ENCODE peak calls at places on chromosomes 13 and 19, in eight cellular contexts. D is epithelial cell of proximal tubule, L is upper lobe of right lung, W is BJ, X is Right ventricle myocardium superior, F is breast epithelium, V is left ventricle myocardium inferior, Y is gastrocnemius medialis. M is an unnamed sample.

GRCh38 chr19:28555317-28555716 is 657.6 kb downstream of the UQCRFS1 start:
- DNase-seq in X (no peak), V (no peak), L (no peak), W (no peak), F (no peak), D (no peak), Y (no peak), M (no peak)

GRCh38 chr13:75415720-75416119 is 66.2 kb downstream of the TBC1D4 start:
- DNase-seq in L (no peak), D (peak), F (no peak), W (peak), V (no peak), X (no peak), Y (no peak), M (no peak)

GRCh38 chr13:93108111-93108581 is 118.5 kb upstream of the GPC6 start:
- DNase-seq in X (no peak), V (no peak), L (no peak), D (no peak), Y (no peak), W (no peak), F (no peak), M (no peak)

GRCh38 chr13:48858523-48858922 is 117.2 kb upstream of the FNDC3A start:
- DNase-seq in W (no peak), F (no peak), V (no peak), Y (no peak), X (no peak), L (no peak), D (no peak), M (no peak)

GRCh38 chr19:1411255-1412191 is 4.1 kb downstream of the DAZAP1 start:
- DNase-seq in W (no peak), Y (peak), F (no peak), V (peak), L (no peak), D (no peak), X (peak), M (no peak)

GRCh38 chr13:40109324-40109958 is 454.0 kb downstream of the COG6 start:
- DNase-seq in W (peak), F (no peak), X (no peak), L (no peak), D (peak), V (no peak), Y (peak), M (no peak)

GRCh38 chr13:36006347-36006746 is 124.8 kb downstream of the DCLK1 start:
- DNase-seq in Y (no peak), W (no peak), D (no peak), F (no peak), X (no peak), L (peak), V (no peak), M (no peak)

GRCh38 chr13:31485651-31486051 is 253.7 kb upstream of the RXFP2 start:
- DNase-seq in L (no peak), X (no peak), D (no peak), Y (no peak), V (no peak), F (no peak), W (no peak), M (no peak)

GRCh38 chr13:48163066-48163465 is 68.2 kb upstream of the MED4 start:
- DNase-seq in D (no peak), W (no peak), L (no peak), Y (no peak), F (no peak), X (peak), V (no peak), M (no peak)

GRCh38 chr13:25180450-25180794 is 8.3 kb upstream of the AMER2 start:
- DNase-seq in V (no peak), W (no peak), Y (no peak), X (no peak), F (no peak), L (no peak), D (no peak), M (no peak)

GRCh38 chr13:52833261-52833660 is 15.2 kb downstream of the PCDH8 start:
- DNase-seq in F (no peak), V (no peak), Y (no peak), X (no peak), D (no peak), L (no peak), W (no peak), M (no peak)

GRCh38 chr13:51158923-51159322 is 47.8 kb upstream of the C13orf42 start:
- DNase-seq in F (no peak), W (no peak), L (no peak), D (no peak), Y (no peak), V (no peak), X (no peak), M (no peak)

GRCh38 chr13:39415403-39415802 is 187.6 kb downstream of the LHFPL6 start:
- DNase-seq in L (no peak), D (no peak), Y (no peak), V (peak), F (peak), X (peak), W (no peak), M (no peak)

GRCh38 chr19:51097166-51097736 is 11.0 kb downstream of the CTU1 start:
- DNase-seq in D (no peak), V (peak), L (peak), W (no peak), Y (no peak), F (peak), X (peak), M (peak)

GRCh38 chr13:59356607-59357006 is 807.1 kb downstream of the DIAPH3 start:
- DNase-seq in W (no peak), D (no peak), Y (peak), F (peak), L (peak), V (peak), X (peak), M (no peak)

GRCh38 chr13:76965759-76966421 is 17.6 kb downstream of the ACOD1 start:
- DNase-seq in L (no peak), V (peak), D (no peak), X (peak), W (peak), F (no peak), Y (peak), M (no peak)

GRCh38 chr19:1252221-1252817 is 3.9 kb downstream of the MIDN start:
- DNase-seq in V (peak), D (no peak), X (peak), Y (peak), F (peak), L (peak), W (peak), M (no peak)

GRCh38 chr13:50396001-50396400 is 380.8 kb downstream of the KCNRG start:
- DNase-seq in L (no peak), V (no peak), X (no peak), Y (no peak), W (no peak), F (no peak), D (no peak), M (no peak)

GRCh38 chr19:49890349-49891311 is 6.1 kb downstream of the IL4I1 start:
- DNase-seq in V (no peak), Y (no peak), W (no peak), F (no peak), L (peak), D (no peak), X (no peak), M (peak)

GRCh38 chr19:1081301-1082164 is 13.6 kb downstream of the POLR2E start:
- DNase-seq in Y (no peak), X (peak), L (peak), D (no peak), F (no peak), W (no peak), V (no peak), M (no peak)

GRCh38 chr13:97369269-97369893 is 64.6 kb upstream of the RAP2A start:
- DNase-seq in F (no peak), W (no peak), V (no peak), X (no peak), D (no peak), Y (no peak), L (no peak), M (no peak)

GRCh38 chr13:74560325-74560724 is 426.1 kb upstream of the KLF12 start:
- DNase-seq in V (no peak), X (no peak), F (no peak), Y (no peak), L (no peak), D (no peak), W (no peak), M (no peak)

GRCh38 chr19:2528543-2529173 is 52.7 kb downstream of the GADD45B start:
- DNase-seq in X (peak), D (no peak), V (no peak), L (peak), Y (no peak), F (peak), W (no peak), M (no peak)

GRCh38 chr19:38303517-38304351 is at the start of gene C19orf33:
- DNase-seq in V (peak), X (peak), F (peak), W (no peak), D (no peak), Y (no peak), L (peak), M (no peak)

GRCh38 chr13:30091035-30091434 is 216.3 kb downstream of the KATNAL1 start:
- DNase-seq in Y (no peak), X (no peak), V (no peak), W (no peak), F (no peak), D (no peak), L (no peak), M (no peak)

GRCh38 chr19:18220632-18221275 is 5.5 kb downstream of the PDE4C start:
- DNase-seq in Y (no peak), X (no peak), F (no peak), W (no peak), V (no peak), D (no peak), L (no peak), M (no peak)

GRCh38 chr19:31354316-31354715 is 5.1 kb upstream of the TSHZ3 start:
- DNase-seq in Y (no peak), V (no peak), W (no peak), F (no peak), D (no peak), L (no peak), X (no peak), M (no peak)

GRCh38 chr13:45178349-45179142 is 22.3 kb downstream of the KCTD4 start:
- DNase-seq in D (peak), W (no peak), X (no peak), L (no peak), F (no peak), Y (no peak), V (no peak), M (no peak)

GRCh38 chr19:29193116-29193515 is 19.8 kb downstream of the UQCRFS1 start:
- DNase-seq in W (no peak), L (no peak), X (no peak), V (no peak), Y (no peak), D (no peak), F (no peak), M (no peak)

GRCh38 chr19:32339988-32340874 is 5.2 kb upstream of the ZNF507 start:
- DNase-seq in F (no peak), Y (no peak), L (peak), D (no peak), V (peak), W (no peak), X (peak), M (no peak)

GRCh38 chr13:80371840-80372509 is 31.0 kb upstream of the SPRY2 start:
- DNase-seq in W (no peak), F (no peak), L (no peak), X (no peak), V (no peak), D (no peak), Y (no peak), M (no peak)